ENCODE peak calls at places on chromosomes 4 and X, in five cellular contexts. H is spleen, R is HCT116, C is GM23248, G is uterus. F is an unnamed sample.

GRCh38 chr4:170088686-170089085 is 1.1 kb downstream of the AADAT start:
- DNase-seq in C (no peak), R (no peak), G (no peak), H (no peak), F (no peak)

GRCh38 chrX:46258356-46258755 is 286.9 kb downstream of the ZNF674 start:
- DNase-seq in H (no peak), C (no peak), G (no peak), R (no peak), F (no peak)

GRCh38 chr4:40058121-40058520 is 1.5 kb downstream of the N4BP2 start:
- DNase-seq in G (no peak), C (peak; percentile 27), R (no peak), H (no peak), F (no peak)

GRCh38 chrX:2607113-2607512 is 84.0 kb upstream of the CD99 start:
- DNase-seq in C (no peak), R (no peak), G (no peak), H (no peak), F (no peak)

GRCh38 chr4:97646997-97647396 is 496.3 kb downstream of the STPG2 start:
- DNase-seq in G (no peak), C (no peak), H (peak; percentile 23), R (no peak), F (no peak)

GRCh38 chrX:39941332-39941920 is 156.3 kb downstream of the BCOR start:
- DNase-seq in R (no peak), C (no peak), G (no peak), H (peak; percentile 45), F (no peak)

GRCh38 chr4:156756118-156756517 is 215.5 kb downstream of the PDGFC start:
- DNase-seq in C (peak; percentile 39), G (no peak), H (no peak), R (no peak), F (no peak)

GRCh38 chr4:54784188-54784671 is 126.5 kb downstream of the KIT start:
- DNase-seq in C (peak; percentile 96), H (peak; percentile 76), G (peak; percentile 87), R (no peak), F (no peak)

GRCh38 chr4:122364700-122365404 is 14.0 kb upstream of the ADAD1 start:
- DNase-seq in R (no peak), G (no peak), H (no peak), C (no peak), F (no peak)

GRCh38 chrX:2854918-2855317 is 26.2 kb downstream of the GYG2 start:
- DNase-seq in G (no peak), C (no peak), H (no peak), R (no peak), F (no peak)

DNA sequence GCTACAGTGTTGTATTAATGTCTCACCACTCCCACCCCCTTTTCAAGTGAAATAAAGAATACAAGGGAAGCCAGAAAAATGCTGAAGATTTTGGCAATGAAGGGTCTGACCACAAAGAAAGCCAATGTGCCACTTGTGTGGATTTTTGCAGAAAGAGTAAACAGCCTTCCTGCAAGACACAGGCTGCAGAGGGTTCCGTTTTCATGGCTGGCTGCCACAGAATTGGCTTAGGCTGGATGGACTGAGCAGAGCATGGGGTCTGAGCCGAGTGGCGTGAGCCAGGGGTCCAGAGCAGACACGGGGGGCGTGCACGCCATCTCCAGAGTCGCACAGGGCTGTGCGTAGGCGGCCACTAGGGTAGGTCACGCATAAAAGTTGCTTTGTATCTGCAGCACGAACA is 69.2 kb downstream of the MTNR1A start:
- DNase-seq in H (no peak), C (peak; percentile 6), G (no peak), R (no peak), F (no peak)
- H3K4me3 ChIP-seq in H (no peak overlapping the region), C (no peak overlapping the region), G (peak overlapping the region; percentile 23), R (no peak overlapping the region), F (no peak overlapping the region)

DNA sequence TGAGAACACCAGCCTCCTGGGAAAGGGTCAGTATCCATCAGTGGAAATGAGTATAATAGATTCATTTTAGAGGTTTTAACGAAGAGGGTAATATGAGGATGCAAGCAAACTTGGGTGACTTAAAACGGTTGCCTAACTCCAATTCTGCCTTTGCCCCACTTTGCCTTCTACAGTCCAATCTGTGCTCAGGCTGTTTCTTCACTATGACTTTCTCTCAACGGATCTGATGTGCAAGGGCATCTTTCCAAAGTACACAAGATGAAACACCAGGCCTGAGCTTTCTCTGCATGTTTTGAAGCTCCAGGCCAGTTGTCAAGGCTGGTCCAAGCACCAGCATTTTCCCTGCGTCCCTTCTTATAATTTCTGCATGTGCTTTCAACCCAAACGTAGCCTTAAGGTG is 68.0 kb upstream of the TMEM164 start:
- DNase-seq in H (no peak), R (no peak), G (no peak), C (peak; percentile 31), F (no peak)
- H3K9me3 ChIP-seq in H (no peaks in the 10 kb centered on the region), R (no peaks in the 10 kb centered on the region), G (no peaks in the 10 kb centered on the region), C (no peaks in the 10 kb centered on the region), F (no peaks in the 10 kb centered on the region)

DNA sequence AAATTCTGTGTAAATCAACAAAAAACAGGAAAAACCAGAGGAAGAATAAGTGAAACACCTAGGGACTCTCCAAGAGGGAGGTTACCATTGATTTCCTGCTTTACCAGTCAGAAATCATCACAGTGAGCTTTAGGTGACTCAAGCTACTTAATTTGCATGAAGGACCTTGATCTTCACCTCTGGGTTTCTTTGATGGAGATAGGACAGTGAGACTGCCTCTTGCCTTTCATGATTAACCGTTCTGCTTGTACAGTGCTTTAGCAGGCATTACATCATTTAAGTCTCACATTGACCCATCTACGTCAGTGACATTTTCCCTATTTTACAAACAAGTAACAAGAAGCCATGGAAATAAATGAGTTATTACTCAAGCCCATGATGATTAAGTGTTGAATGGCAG is 3.4 kb upstream of the GK start:
- DNase-seq in R (no peak), H (no peak), G (no peak), C (no peak), F (no peak)
- H3K27ac ChIP-seq in R (no peak overlapping the region), H (no peak overlapping the region), G (no peak overlapping the region), C (no peak overlapping the region), F (no peak overlapping the region)

DNA sequence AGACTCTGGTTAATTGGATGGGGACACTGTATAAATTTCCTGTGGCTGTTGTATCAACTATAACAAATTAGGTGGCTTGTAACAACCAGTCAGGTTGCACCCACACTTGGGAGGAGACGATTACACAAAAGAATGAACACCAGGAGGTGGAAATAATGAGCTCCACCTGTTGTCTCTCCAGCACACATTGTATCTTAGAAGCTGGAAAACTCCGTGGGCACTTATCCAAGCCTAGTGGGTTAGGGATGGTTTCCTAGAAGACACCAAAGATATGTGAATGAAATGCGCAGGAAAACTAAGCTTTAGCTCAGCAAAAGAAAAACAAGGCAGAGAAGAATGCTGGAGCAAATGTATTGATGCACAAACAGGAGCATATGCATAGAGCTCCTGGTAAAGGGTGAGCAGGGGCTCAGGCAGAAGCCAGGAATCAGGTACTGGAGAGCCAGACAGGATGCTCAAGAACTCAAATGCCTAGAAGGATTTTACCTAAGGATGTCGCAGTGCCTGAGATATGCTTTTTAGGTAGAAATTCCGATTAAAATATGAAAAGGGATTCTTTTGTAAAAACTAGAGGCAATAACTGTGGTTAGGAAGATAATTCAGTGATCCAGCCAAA is 111.7 kb downstream of the GALNTL6 start:
- DNase-seq in R (no peak), C (no peak), H (no peak), G (no peak), F (no peak)
- H3K4me3 ChIP-seq in R (no peak overlapping the region), C (no peak overlapping the region), H (no peak overlapping the region), G (no peak overlapping the region), F (no peak overlapping the region)

DNA sequence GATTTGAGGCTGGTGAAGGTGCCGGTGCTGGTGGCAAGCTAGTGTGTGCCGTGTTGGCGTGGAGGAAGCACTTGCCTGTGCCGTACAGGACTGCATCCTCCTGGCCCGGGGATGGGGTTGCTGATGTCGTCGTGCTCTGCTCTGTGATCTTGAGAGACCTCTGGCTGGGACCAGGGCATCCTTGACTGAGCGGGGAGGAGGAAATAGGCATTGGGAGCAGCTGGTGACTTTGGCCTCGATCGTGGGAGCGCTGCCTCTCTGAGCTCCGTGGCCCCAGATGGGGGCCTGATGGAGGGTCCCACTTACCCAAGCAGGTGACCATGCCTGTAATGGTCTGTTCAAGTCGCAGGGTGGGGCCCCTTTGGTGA is 31.5 kb upstream of the CLCN4 start:
- DNase-seq in R (no peak), C (no peak), G (no peak), H (no peak), F (no peak)
- H3K9me3 ChIP-seq in R (peaks cover 5% of the 10 kb centered on the region), C (no peaks in the 10 kb centered on the region), G (no peaks in the 10 kb centered on the region), H (no peaks in the 10 kb centered on the region), F (no peaks in the 10 kb centered on the region)

DNA sequence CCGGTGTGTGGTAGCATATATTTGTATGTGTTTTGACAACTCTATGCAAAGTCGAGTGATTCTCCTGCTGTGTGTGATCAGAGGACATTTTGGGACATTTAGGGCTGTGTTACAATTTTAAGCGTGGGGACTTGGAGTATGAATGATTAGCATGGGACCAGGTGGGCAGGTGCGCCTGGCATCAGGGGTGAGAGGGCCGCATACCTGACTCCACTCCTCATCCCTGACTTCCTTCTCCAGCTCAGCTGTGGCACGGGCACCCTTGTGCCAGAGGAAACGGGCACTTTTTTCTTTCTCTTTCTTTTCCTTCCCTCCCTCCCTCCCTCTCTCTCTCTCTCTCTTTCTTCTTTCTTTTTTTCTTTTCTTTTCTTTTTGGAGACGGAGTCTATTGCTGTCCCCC is 15.7 kb upstream of the PLCXD1 start:
- DNase-seq in H (no peak), G (no peak), R (no peak), C (no peak), F (peak; percentile 3)
- H3K27ac ChIP-seq in H (no peak overlapping the region), G (no peak overlapping the region), R (no peak overlapping the region), C (no peak overlapping the region), F (no peak overlapping the region)